ENCODE peak calls at places on chromosomes 3 and 15, in seven cellular contexts. One of them, this sample, is unnamed.
A peak's percentile ranks its signal among the peaks of the same experiment; 100 is the strongest.

GRCh38 chr3:177512945-177513671 is 315.8 kb upstream of the TBL1XR1 start:
- DNase-seq in activated naive CD4-positive, alpha-beta T cell treated with anti-CD3 and anti-CD28 coated beads for 36 hours: no peak
- DNase-seq in cardiac fibroblast: peak; percentile 39
- DNase-seq in endothelial cell of umbilical vein: no peak
- DNase-seq in LHCN-M2: no peak
- DNase-seq in activated CD8-positive, alpha-beta memory T cell treated with anti-CD3 and anti-CD28 coated beads, Interleukin-2, amount 10 ng/mL, durations not matched to agents 7 days and 5 days: no peak
- DNase-seq in AG08396: no peak
- DNase-seq in this sample: no peak

GRCh38 chr3:107284570-107284969 is 92.7 kb upstream of the CCDC54 start:
- DNase-seq in activated naive CD4-positive, alpha-beta T cell treated with anti-CD3 and anti-CD28 coated beads for 36 hours: no peak
- DNase-seq in cardiac fibroblast: peak; percentile 28
- DNase-seq in endothelial cell of umbilical vein: no peak
- DNase-seq in LHCN-M2: peak; percentile 55
- DNase-seq in activated CD8-positive, alpha-beta memory T cell treated with anti-CD3 and anti-CD28 coated beads, Interleukin-2, amount 10 ng/mL, durations not matched to agents 7 days and 5 days: no peak
- DNase-seq in AG08396: no peak
- DNase-seq in this sample: no peak

GRCh38 chr3:66615643-66616301 is 115.0 kb upstream of the LRIG1 start:
- DNase-seq in activated naive CD4-positive, alpha-beta T cell treated with anti-CD3 and anti-CD28 coated beads for 36 hours: no peak
- DNase-seq in cardiac fibroblast: no peak
- DNase-seq in endothelial cell of umbilical vein: no peak
- DNase-seq in LHCN-M2: no peak
- DNase-seq in activated CD8-positive, alpha-beta memory T cell treated with anti-CD3 and anti-CD28 coated beads, Interleukin-2, amount 10 ng/mL, durations not matched to agents 7 days and 5 days: no peak
- DNase-seq in AG08396: no peak
- DNase-seq in this sample: no peak

GRCh38 chr3:56233742-56234141 is 234.5 kb downstream of the ERC2 start:
- DNase-seq in activated naive CD4-positive, alpha-beta T cell treated with anti-CD3 and anti-CD28 coated beads for 36 hours: no peak
- DNase-seq in cardiac fibroblast: no peak
- DNase-seq in endothelial cell of umbilical vein: no peak
- DNase-seq in LHCN-M2: no peak
- DNase-seq in activated CD8-positive, alpha-beta memory T cell treated with anti-CD3 and anti-CD28 coated beads, Interleukin-2, amount 10 ng/mL, durations not matched to agents 7 days and 5 days: no peak
- DNase-seq in AG08396: no peak
- DNase-seq in this sample: no peak

GRCh38 chr3:67558429-67558828 is 96.0 kb downstream of the SUCLG2 start:
- DNase-seq in activated naive CD4-positive, alpha-beta T cell treated with anti-CD3 and anti-CD28 coated beads for 36 hours: no peak
- DNase-seq in cardiac fibroblast: peak; percentile 71
- DNase-seq in endothelial cell of umbilical vein: peak; percentile 5
- DNase-seq in LHCN-M2: no peak
- DNase-seq in activated CD8-positive, alpha-beta memory T cell treated with anti-CD3 and anti-CD28 coated beads, Interleukin-2, amount 10 ng/mL, durations not matched to agents 7 days and 5 days: no peak
- DNase-seq in AG08396: peak; percentile 5
- DNase-seq in this sample: no peak

GRCh38 chr15:51837784-51838183 is 8.3 kb downstream of the TMOD3 start:
- DNase-seq in activated naive CD4-positive, alpha-beta T cell treated with anti-CD3 and anti-CD28 coated beads for 36 hours: peak; percentile 38
- DNase-seq in cardiac fibroblast: peak; percentile 52
- DNase-seq in endothelial cell of umbilical vein: peak; percentile 78
- DNase-seq in LHCN-M2: no peak
- DNase-seq in activated CD8-positive, alpha-beta memory T cell treated with anti-CD3 and anti-CD28 coated beads, Interleukin-2, amount 10 ng/mL, durations not matched to agents 7 days and 5 days: no peak
- DNase-seq in AG08396: no peak
- DNase-seq in this sample: peak; percentile 7

GRCh38 chr3:45952456-45952855 is 9.2 kb downstream of the CXCR6 start:
- DNase-seq in activated naive CD4-positive, alpha-beta T cell treated with anti-CD3 and anti-CD28 coated beads for 36 hours: no peak
- DNase-seq in cardiac fibroblast: peak; percentile 43
- DNase-seq in endothelial cell of umbilical vein: no peak
- DNase-seq in LHCN-M2: peak; percentile 8
- DNase-seq in activated CD8-positive, alpha-beta memory T cell treated with anti-CD3 and anti-CD28 coated beads, Interleukin-2, amount 10 ng/mL, durations not matched to agents 7 days and 5 days: no peak
- DNase-seq in AG08396: no peak
- DNase-seq in this sample: no peak

GRCh38 chr3:23203651-23204111 is 554 bp downstream of the UBE2E2 start:
- DNase-seq in activated naive CD4-positive, alpha-beta T cell treated with anti-CD3 and anti-CD28 coated beads for 36 hours: peak; percentile 22
- DNase-seq in cardiac fibroblast: peak; percentile 32
- DNase-seq in endothelial cell of umbilical vein: peak; percentile 46
- DNase-seq in LHCN-M2: peak; percentile 32
- DNase-seq in activated CD8-positive, alpha-beta memory T cell treated with anti-CD3 and anti-CD28 coated beads, Interleukin-2, amount 10 ng/mL, durations not matched to agents 7 days and 5 days: no peak
- DNase-seq in AG08396: peak; percentile 35
- DNase-seq in this sample: no peak

GRCh38 chr15:90262426-90262825 is 3.0 kb upstream of the NGRN start:
- DNase-seq in activated naive CD4-positive, alpha-beta T cell treated with anti-CD3 and anti-CD28 coated beads for 36 hours: no peak
- DNase-seq in cardiac fibroblast: no peak
- DNase-seq in endothelial cell of umbilical vein: no peak
- DNase-seq in LHCN-M2: no peak
- DNase-seq in activated CD8-positive, alpha-beta memory T cell treated with anti-CD3 and anti-CD28 coated beads, Interleukin-2, amount 10 ng/mL, durations not matched to agents 7 days and 5 days: no peak
- DNase-seq in AG08396: no peak
- DNase-seq in this sample: no peak

GRCh38 chr3:121662742-121663141 is 2.0 kb upstream of the HCLS1 start:
- DNase-seq in activated naive CD4-positive, alpha-beta T cell treated with anti-CD3 and anti-CD28 coated beads for 36 hours: no peak
- DNase-seq in cardiac fibroblast: no peak
- DNase-seq in endothelial cell of umbilical vein: no peak
- DNase-seq in LHCN-M2: no peak
- DNase-seq in activated CD8-positive, alpha-beta memory T cell treated with anti-CD3 and anti-CD28 coated beads, Interleukin-2, amount 10 ng/mL, durations not matched to agents 7 days and 5 days: no peak
- DNase-seq in AG08396: no peak
- DNase-seq in this sample: no peak

GRCh38 chr3:176174060-176174459 is 1023.2 kb downstream of the TBL1XR1 start:
- DNase-seq in activated naive CD4-positive, alpha-beta T cell treated with anti-CD3 and anti-CD28 coated beads for 36 hours: no peak
- DNase-seq in cardiac fibroblast: no peak
- DNase-seq in endothelial cell of umbilical vein: no peak
- DNase-seq in LHCN-M2: no peak
- DNase-seq in activated CD8-positive, alpha-beta memory T cell treated with anti-CD3 and anti-CD28 coated beads, Interleukin-2, amount 10 ng/mL, durations not matched to agents 7 days and 5 days: no peak
- DNase-seq in AG08396: no peak
- DNase-seq in this sample: no peak

GRCh38 chr3:42045719-42046243 is 45.4 kb upstream of the TRAK1 start:
- DNase-seq in activated naive CD4-positive, alpha-beta T cell treated with anti-CD3 and anti-CD28 coated beads for 36 hours: no peak
- DNase-seq in cardiac fibroblast: no peak
- DNase-seq in endothelial cell of umbilical vein: no peak
- DNase-seq in LHCN-M2: no peak
- DNase-seq in activated CD8-positive, alpha-beta memory T cell treated with anti-CD3 and anti-CD28 coated beads, Interleukin-2, amount 10 ng/mL, durations not matched to agents 7 days and 5 days: no peak
- DNase-seq in AG08396: no peak
- DNase-seq in this sample: no peak